ENCODE peak calls at places on chromosomes 13 and 19, in seven cellular contexts. One of them, this sample, is unnamed.

GRCh38 chr13:85590231-85590931 is 208.8 kb downstream of the SLITRK6 start:
- DNase-seq in GM12891: no peak
- DNase-seq in SK-N-SH: no peak
- DNase-seq in K562: no peak
- DNase-seq in GM12878: no peak
- DNase-seq in HepG2: no peak
- DNase-seq in H1: no peak
- DNase-seq in this sample: no peak

GRCh38 chr19:21028969-21029268 is 8.5 kb downstream of the ZNF430 start:
- DNase-seq in GM12891: no peak
- DNase-seq in SK-N-SH: no peak
- DNase-seq in K562: no peak
- DNase-seq in GM12878: no peak
- DNase-seq in HepG2: no peak
- DNase-seq in H1: no peak
- DNase-seq in this sample: no peak

GRCh38 chr13:111943229-111943795 is 123.6 kb upstream of the SOX1 start:
- DNase-seq in GM12891: no peak
- DNase-seq in SK-N-SH: no peak
- DNase-seq in K562: no peak
- DNase-seq in GM12878: no peak
- DNase-seq in HepG2: no peak
- DNase-seq in H1: peak; percentile 37
- DNase-seq in this sample: no peak

GRCh38 chr19:50728084-50728737 is 5.0 kb downstream of the CLEC11A start:
- DNase-seq in GM12891: no peak
- DNase-seq in SK-N-SH: peak; percentile 79
- DNase-seq in K562: peak; percentile 96
- DNase-seq in GM12878: no peak
- DNase-seq in HepG2: peak; percentile 20
- DNase-seq in H1: peak; percentile 95
- DNase-seq in this sample: no peak

GRCh38 chr19:46350029-46350757 is 3.3 kb downstream of the PPP5C start:
- DNase-seq in GM12891: no peak
- DNase-seq in SK-N-SH: no peak
- DNase-seq in K562: peak; percentile 28
- DNase-seq in GM12878: no peak
- DNase-seq in HepG2: no peak
- DNase-seq in H1: no peak
- DNase-seq in this sample: no peak

GRCh38 chr19:27794444-27795042 is 1418.4 kb downstream of the UQCRFS1 start:
- DNase-seq in GM12891: peak; percentile 17
- DNase-seq in SK-N-SH: no peak
- DNase-seq in K562: peak; percentile 24
- DNase-seq in GM12878: no peak
- DNase-seq in HepG2: peak; percentile 16
- DNase-seq in H1: peak; percentile 61
- DNase-seq in this sample: no peak

GRCh38 chr13:35191883-35192282 is 249.8 kb downstream of the NBEA start:
- DNase-seq in GM12891: no peak
- DNase-seq in SK-N-SH: peak; percentile 33
- DNase-seq in K562: no peak
- DNase-seq in GM12878: no peak
- DNase-seq in HepG2: no peak
- DNase-seq in H1: no peak
- DNase-seq in this sample: no peak

GRCh38 chr19:36144624-36145023 is 4.8 kb downstream of the CAPNS1 start:
- DNase-seq in GM12891: no peak
- DNase-seq in SK-N-SH: no peak
- DNase-seq in K562: no peak
- DNase-seq in GM12878: no peak
- DNase-seq in HepG2: no peak
- DNase-seq in H1: no peak
- DNase-seq in this sample: no peak

GRCh38 chr19:5425260-5425659 is 30.0 kb upstream of the ZNRF4 start:
- DNase-seq in GM12891: no peak
- DNase-seq in SK-N-SH: no peak
- DNase-seq in K562: no peak
- DNase-seq in GM12878: no peak
- DNase-seq in HepG2: no peak
- DNase-seq in H1: no peak
- DNase-seq in this sample: no peak
- TF ChIP-seq TAF1 in GM12891: no peak
- TF ChIP-seq TAF1 in SK-N-SH: no peak
- TF ChIP-seq TAF1 in K562: no peak
- TF ChIP-seq TAF1 in GM12878: no peak
- TF ChIP-seq TAF1 in HepG2: no peak
- TF ChIP-seq TAF1 in H1: no peak
- TF ChIP-seq TAF1 in this sample: no peak

GRCh38 chr13:24183741-24184182 is 23.2 kb downstream of the SPATA13 start:
- DNase-seq in GM12891: no peak
- DNase-seq in SK-N-SH: no peak
- DNase-seq in K562: no peak
- DNase-seq in GM12878: no peak
- DNase-seq in HepG2: peak; percentile 85
- DNase-seq in H1: no peak
- DNase-seq in this sample: no peak

GRCh38 chr13:24184855-24185254 is 24.3 kb downstream of the SPATA13 start:
- DNase-seq in GM12891: no peak
- DNase-seq in SK-N-SH: no peak
- DNase-seq in K562: no peak
- DNase-seq in GM12878: no peak
- DNase-seq in HepG2: no peak
- DNase-seq in H1: no peak
- DNase-seq in this sample: no peak

GRCh38 chr13:24185591-24186232 is 25.2 kb downstream of the SPATA13 start:
- DNase-seq in GM12891: no peak
- DNase-seq in SK-N-SH: no peak
- DNase-seq in K562: no peak
- DNase-seq in GM12878: no peak
- DNase-seq in HepG2: no peak
- DNase-seq in H1: no peak
- DNase-seq in this sample: no peak

GRCh38 chr13:24182703-24183081 is 22.2 kb downstream of the SPATA13 start:
- DNase-seq in GM12891: no peak
- DNase-seq in SK-N-SH: no peak
- DNase-seq in K562: no peak
- DNase-seq in GM12878: no peak
- DNase-seq in HepG2: peak; percentile 73
- DNase-seq in H1: no peak
- DNase-seq in this sample: no peak

DNA sequence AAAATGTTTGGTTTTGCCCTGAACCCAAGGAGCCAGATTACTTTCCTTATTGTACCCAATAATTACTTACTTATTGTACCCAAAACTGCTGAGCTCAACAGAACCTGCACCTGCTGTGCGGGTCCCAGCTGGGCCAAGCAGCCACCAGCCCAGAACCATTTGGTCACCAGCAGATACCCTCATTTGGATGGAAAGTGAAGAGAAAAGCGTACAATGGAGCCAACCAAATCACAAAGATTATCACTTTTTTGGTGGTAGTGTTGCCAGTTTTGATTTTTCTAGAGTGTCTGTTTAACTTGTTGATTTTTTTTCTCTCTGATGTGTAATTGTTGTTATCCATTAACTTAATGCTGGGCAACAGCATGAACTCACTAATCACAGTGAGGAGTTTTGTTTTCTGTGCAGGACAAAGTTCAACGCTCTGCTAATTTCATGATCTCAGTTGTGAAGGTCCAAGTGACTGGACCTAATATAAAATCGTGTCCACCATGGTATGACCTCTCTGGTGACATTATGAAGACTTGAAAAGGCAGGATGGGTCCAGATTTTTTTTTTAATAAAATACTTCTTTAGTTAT is 23.8 kb downstream of the SPATA13 start:
- DNase-seq in GM12891: no peak
- DNase-seq in SK-N-SH: no peak
- DNase-seq in K562: no peak
- DNase-seq in GM12878: no peak
- DNase-seq in HepG2: peak; percentile 93
- DNase-seq in H1: no peak
- DNase-seq in this sample: no peak
- TF ChIP-seq TAF1 in GM12891: no peak
- TF ChIP-seq TAF1 in SK-N-SH: no peak
- TF ChIP-seq TAF1 in K562: no peak
- TF ChIP-seq TAF1 in GM12878: no peak
- TF ChIP-seq TAF1 in HepG2: no peak
- TF ChIP-seq TAF1 in H1: no peak
- TF ChIP-seq TAF1 in this sample: no peak

GRCh38 chr13:77185721-77186120 is 141.2 kb downstream of the MYCBP2 start:
- DNase-seq in GM12891: no peak
- DNase-seq in SK-N-SH: no peak
- DNase-seq in K562: no peak
- DNase-seq in GM12878: no peak
- DNase-seq in HepG2: no peak
- DNase-seq in H1: no peak
- DNase-seq in this sample: no peak

GRCh38 chr13:77180011-77180410 is 146.9 kb downstream of the MYCBP2 start:
- DNase-seq in GM12891: no peak
- DNase-seq in SK-N-SH: no peak
- DNase-seq in K562: no peak
- DNase-seq in GM12878: no peak
- DNase-seq in HepG2: no peak
- DNase-seq in H1: no peak
- DNase-seq in this sample: no peak

GRCh38 chr13:77190349-77190748 is 136.5 kb downstream of the MYCBP2 start:
- DNase-seq in GM12891: no peak
- DNase-seq in SK-N-SH: no peak
- DNase-seq in K562: no peak
- DNase-seq in GM12878: no peak
- DNase-seq in HepG2: no peak
- DNase-seq in H1: no peak
- DNase-seq in this sample: no peak

DNA sequence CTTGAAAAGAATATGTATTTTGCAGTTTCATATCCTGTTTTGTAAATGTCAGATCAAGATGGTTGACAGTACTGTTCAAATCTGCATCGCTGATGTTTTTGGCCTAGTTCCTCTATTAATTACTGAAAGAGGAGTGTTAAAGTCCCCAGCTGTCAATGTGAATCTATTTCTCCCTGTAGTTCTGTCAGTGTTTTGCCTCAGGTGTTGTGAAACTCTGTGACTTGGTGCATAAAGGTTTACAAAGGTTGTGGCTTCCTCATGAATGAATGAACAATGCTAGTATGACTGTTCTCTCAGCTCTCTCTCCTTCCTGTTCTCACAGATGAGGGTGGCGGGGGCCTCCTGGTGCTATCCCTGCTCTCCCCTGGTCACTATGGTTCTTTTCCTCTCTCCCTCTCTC is 142.4 kb downstream of the MYCBP2 start:
- DNase-seq in GM12891: peak; percentile 12
- DNase-seq in SK-N-SH: no peak
- DNase-seq in K562: no peak
- DNase-seq in GM12878: peak; percentile 87
- DNase-seq in HepG2: no peak
- DNase-seq in H1: no peak
- DNase-seq in this sample: peak; percentile 7
- TF ChIP-seq TAF1 in GM12891: no peak
- TF ChIP-seq TAF1 in SK-N-SH: no peak
- TF ChIP-seq TAF1 in K562: no peak
- TF ChIP-seq TAF1 in GM12878: no peak
- TF ChIP-seq TAF1 in HepG2: no peak
- TF ChIP-seq TAF1 in H1: no peak
- TF ChIP-seq TAF1 in this sample: no peak

DNA sequence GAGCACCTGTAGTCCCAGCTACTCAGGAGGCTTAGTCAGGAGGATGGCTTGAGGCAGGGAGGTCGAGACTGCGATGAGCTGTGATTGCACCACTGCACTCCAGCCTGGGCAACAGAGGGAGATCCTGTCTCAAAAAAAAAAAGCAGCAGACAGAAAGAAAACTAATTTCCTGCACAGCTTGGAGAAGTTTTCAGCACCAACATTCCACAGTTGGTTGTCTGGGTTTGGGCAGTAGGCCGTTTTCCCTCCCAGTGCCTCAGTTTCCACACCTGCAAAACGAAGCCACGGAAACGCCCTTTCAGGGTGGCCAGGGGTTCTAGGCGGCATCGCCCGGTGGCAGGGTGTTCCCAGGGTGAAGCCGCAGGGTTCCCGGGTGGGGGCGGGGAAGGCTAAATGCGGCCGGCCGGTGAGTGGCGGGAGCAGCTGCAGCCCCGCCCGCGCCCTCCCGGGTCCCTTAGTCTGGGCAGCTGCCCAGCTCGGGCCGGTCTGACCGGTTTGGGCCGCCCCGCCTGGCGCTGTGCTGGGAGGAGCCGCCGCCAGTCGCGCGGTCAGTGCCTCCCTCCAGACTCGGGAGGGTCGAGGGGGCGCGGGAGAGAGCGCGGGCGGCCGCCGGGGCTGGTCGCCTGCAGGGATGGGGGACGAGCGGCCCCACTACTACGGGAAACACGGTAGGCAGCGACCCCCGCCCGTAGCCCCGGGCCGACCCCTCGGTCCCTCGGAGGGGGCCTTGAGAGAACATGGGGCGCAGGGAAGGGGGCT is at the start of gene SLC44A2:
- DNase-seq in GM12891: no peak
- DNase-seq in SK-N-SH: peak; percentile 93
- DNase-seq in K562: peak; percentile 21
- DNase-seq in GM12878: no peak
- DNase-seq in HepG2: no peak
- DNase-seq in H1: peak; percentile 90
- DNase-seq in this sample: no peak
- TF ChIP-seq TAF1 in GM12891: no peak
- TF ChIP-seq TAF1 in SK-N-SH: peak; percentile 50
- TF ChIP-seq TAF1 in K562: no peak
- TF ChIP-seq TAF1 in GM12878: no peak
- TF ChIP-seq TAF1 in HepG2: no peak
- TF ChIP-seq TAF1 in H1: peak; percentile 94
- TF ChIP-seq TAF1 in this sample: no peak